ENCODE peak calls at places on chromosome 21, in four cellular contexts. O, A, I and P are unnamed samples.

GRCh38 chr21:33268736-33269441 is 2.7 kb downstream of the IL10RB start:
- DNase-seq in O (no peak), A (no peak), I (no peak), P (no peak)

GRCh38 chr21:36810443-36810842 is 111.5 kb downstream of the SIM2 start:
- DNase-seq in O (no peak), A (no peak), I (no peak), P (no peak)

GRCh38 chr21:28776251-28776650 is 216.4 kb downstream of the LTN1 start:
- DNase-seq in O (peak), A (peak), I (no peak), P (no peak)

GRCh38 chr21:45317401-45318145 is 29.9 kb upstream of the POFUT2 start:
- DNase-seq in O (peak), A (peak), I (peak), P (no peak)

GRCh38 chr21:33374080-33374873 is 28.9 kb upstream of the IFNGR2 start:
- DNase-seq in O (peak), A (peak), I (peak), P (peak)

GRCh38 chr21:40602105-40602504 is 244.9 kb downstream of the DSCAM start:
- DNase-seq in O (no peak), A (no peak), I (no peak), P (no peak)

GRCh38 chr21:46120301-46121285 is 22.7 kb downstream of the COL6A2 start:
- DNase-seq in O (no peak), A (no peak), I (no peak), P (no peak)

GRCh38 chr21:29372063-29372802 is 73.5 kb downstream of the BACH1 start:
- DNase-seq in O (peak), A (peak), I (peak), P (peak)

GRCh38 chr21:31524140-31524539 is 135.4 kb upstream of the SOD1 start:
- DNase-seq in O (no peak), A (no peak), I (no peak), P (peak)

GRCh38 chr21:44914176-44914874 is 6.4 kb downstream of the ITGB2 start:
- DNase-seq in O (no peak), A (no peak), I (no peak), P (no peak)

GRCh38 chr21:39637197-39637970 is 24.6 kb downstream of the B3GALT5 start:
- DNase-seq in O (no peak), A (no peak), I (peak), P (no peak)

GRCh38 chr21:39208624-39209333 is 25.5 kb upstream of the PSMG1 start:
- DNase-seq in O (no peak), A (peak), I (no peak), P (no peak)

GRCh38 chr21:17461014-17461413 is 51.8 kb upstream of the CXADR start:
- DNase-seq in O (peak), A (peak), I (no peak), P (no peak)

GRCh38 chr21:25359724-25360123 is 247.6 kb downstream of the MRPL39 start:
- DNase-seq in O (no peak), A (no peak), I (no peak), P (no peak)

GRCh38 chr21:45540601-45540970 is 1.7 kb downstream of the SLC19A1 start:
- DNase-seq in O (no peak), A (no peak), I (no peak), P (peak)

GRCh38 chr21:40011371-40011770 is 144.1 kb downstream of the PCP4 start:
- DNase-seq in O (no peak), A (no peak), I (peak), P (no peak)

GRCh38 chr21:46349134-46349760 is 25.3 kb downstream of the PCNT start:
- DNase-seq in O (no peak), A (no peak), I (no peak), P (no peak)

GRCh38 chr21:39095681-39096080 is 87.6 kb downstream of the PSMG1 start:
- DNase-seq in O (no peak), A (no peak), I (no peak), P (no peak)

GRCh38 chr21:43866659-43867331 is 1.8 kb downstream of the AGPAT3 start:
- DNase-seq in O (no peak), A (no peak), I (peak), P (no peak)

GRCh38 chr21:38985423-38986378 is 180.0 kb downstream of the ETS2 start:
- DNase-seq in O (peak), A (peak), I (peak), P (no peak)

GRCh38 chr21:45432575-45433255 is 27.8 kb downstream of the COL18A1 start:
- DNase-seq in O (peak), A (peak), I (no peak), P (no peak)

GRCh38 chr21:36847189-36847588 is 119.3 kb downstream of the HLCS start:
- DNase-seq in O (peak), A (peak), I (peak), P (no peak)

GRCh38 chr21:42680429-42680828 is 27.0 kb downstream of the PDE9A start:
- DNase-seq in O (no peak), A (no peak), I (no peak), P (no peak)

GRCh38 chr21:29114765-29115164 is 15.7 kb upstream of the MAP3K7CL start:
- DNase-seq in O (peak), A (peak), I (no peak), P (no peak)

GRCh38 chr21:44926364-44927101 is 5.8 kb upstream of the ITGB2 start:
- DNase-seq in O (no peak), A (no peak), I (no peak), P (no peak)

GRCh38 chr21:45318556-45319341 is 31.1 kb upstream of the POFUT2 start:
- DNase-seq in O (peak), A (peak), I (no peak), P (peak)

GRCh38 chr21:41562101-41563000 is 54.4 kb upstream of the TMPRSS2 start:
- DNase-seq in O (peak), A (no peak), I (no peak), P (no peak)

GRCh38 chr21:17105972-17106371 is 406.9 kb upstream of the CXADR start:
- DNase-seq in O (no peak), A (no peak), I (no peak), P (no peak)

DNA sequence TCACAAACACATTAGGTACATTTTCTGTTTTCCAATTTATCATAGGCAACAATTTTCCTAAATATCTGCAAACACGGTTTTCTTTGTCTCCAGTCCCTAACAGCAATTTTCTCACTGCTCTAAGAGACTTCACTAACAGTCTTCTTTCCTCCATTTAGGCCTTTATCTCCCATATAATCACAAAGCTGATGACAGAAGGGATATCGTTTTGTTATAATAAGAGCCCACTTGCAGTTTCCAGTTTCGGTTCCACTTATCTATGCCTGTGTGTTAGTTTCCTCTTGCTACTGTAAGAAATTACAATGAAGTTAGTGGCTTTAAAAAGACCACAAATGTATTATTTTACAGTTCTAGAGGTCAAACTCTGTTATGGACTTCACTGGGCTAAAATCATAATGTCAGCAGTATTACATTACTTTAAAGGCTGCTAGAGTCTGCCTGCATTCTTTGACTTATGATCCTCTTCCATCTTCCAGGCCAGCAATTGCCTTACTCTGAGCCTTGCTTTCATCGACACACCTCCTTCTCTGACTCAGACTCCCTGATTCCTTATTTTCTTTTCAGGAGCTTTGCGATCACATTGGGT is 549.3 kb downstream of the NCAM2 start:
- DNase-seq in O (no peak), A (peak), I (peak), P (no peak)
- H3K4me3 ChIP-seq in O (no peak), A (no peak), I (no peak), P (no peak)

GRCh38 chr21:9780441-9780937 is 740.9 kb upstream of the TPTE start:
- DNase-seq in O (no peak), A (no peak), I (no peak), P (no peak)
- H3K4me3 ChIP-seq in O (no peak), A (no peak), I (no peak), P (no peak)

DNA sequence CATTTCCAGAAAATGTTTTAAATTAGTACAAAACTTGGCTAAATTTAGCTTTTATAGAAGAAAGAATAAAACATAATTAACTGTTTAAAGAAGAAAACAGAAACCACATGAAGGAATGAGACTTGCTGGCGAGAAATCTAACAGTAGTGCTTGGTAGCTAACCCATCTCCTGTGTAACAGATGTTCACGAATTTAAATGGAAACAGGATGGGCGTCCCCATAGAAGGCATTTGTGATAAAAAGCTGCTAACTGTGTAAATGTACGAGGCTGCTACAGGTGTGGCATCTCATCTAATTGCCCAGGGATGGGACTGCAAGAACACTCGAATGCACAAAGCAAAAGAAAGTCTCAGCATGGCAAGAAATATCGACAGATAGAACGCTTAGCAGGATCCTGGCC is 112.8 kb downstream of the RUNX1 start:
- DNase-seq in O (no peak), A (no peak), I (no peak), P (no peak)
- H3K4me3 ChIP-seq in O (peak), A (no peak), I (no peak), P (no peak)

GRCh38 chr21:15098908-15099307 is 34.1 kb upstream of the NRIP1 start:
- DNase-seq in O (no peak), A (no peak), I (no peak), P (no peak)

GRCh38 chr21:15096146-15096545 is 31.3 kb upstream of the NRIP1 start:
- DNase-seq in O (no peak), A (no peak), I (no peak), P (no peak)

GRCh38 chr21:15094706-15095105 is 29.9 kb upstream of the NRIP1 start:
- DNase-seq in O (no peak), A (no peak), I (no peak), P (no peak)

GRCh38 chr21:15093216-15093615 is 28.4 kb upstream of the NRIP1 start:
- DNase-seq in O (no peak), A (no peak), I (no peak), P (no peak)

GRCh38 chr21:15097580-15097979 is 32.8 kb upstream of the NRIP1 start:
- DNase-seq in O (no peak), A (no peak), I (no peak), P (no peak)
- H3K4me3 ChIP-seq in O (no peak), A (no peak), I (no peak), P (no peak)